ENCODE peak calls at places on chromosomes 4 and X, in five cellular contexts. W is Kasumi-1, E is amniotic stem cell, A is breast epithelium, M is mesenchymal stem cell. R is an unnamed sample.

GRCh38 chr4:2402053-2402452 is 16.4 kb downstream of the ZFYVE28 start:
- DNase-seq in A (peak), M (peak), E (no peak), W (peak), R (no peak)

GRCh38 chrX:147776988-147777387 is 134.7 kb upstream of the FMR1 start:
- DNase-seq in W (no peak), M (no peak), A (no peak), E (no peak), R (no peak)

GRCh38 chrX:33175201-33175600 is 36.1 kb downstream of the DMD start:
- DNase-seq in W (no peak), M (no peak), A (no peak), E (no peak), R (no peak)

GRCh38 chr4:146330392-146330791 is 116.1 kb downstream of the REELD1 start:
- DNase-seq in W (no peak), E (no peak), A (no peak), M (no peak), R (no peak)

GRCh38 chr4:123621072-123621705 is 224.6 kb downstream of the SPRY1 start:
- DNase-seq in W (peak), M (peak), A (no peak), E (no peak), R (no peak)

GRCh38 chr4:121485190-121485804 is 104.5 kb upstream of the QRFPR start:
- DNase-seq in A (no peak), W (no peak), M (no peak), E (no peak), R (no peak)

GRCh38 chr4:88526221-88526815 is 2.7 kb upstream of the PYURF start:
- DNase-seq in E (no peak), M (no peak), W (peak), A (no peak), R (no peak)

GRCh38 chrX:19702856-19703255 is 184.5 kb downstream of the SH3KBP1 start:
- DNase-seq in W (no peak), A (no peak), M (no peak), E (no peak), R (no peak)

GRCh38 chrX:108309144-108309543 is 129.1 kb downstream of the COL4A6 start:
- DNase-seq in A (no peak), M (peak), E (no peak), W (no peak), R (no peak)

GRCh38 chr4:60805500-60806313 is 394.4 kb upstream of the ADGRL3 start:
- DNase-seq in E (peak), M (peak), A (no peak), W (peak), R (no peak)

GRCh38 chr4:124499266-124499665 is 213.3 kb downstream of the ANKRD50 start:
- DNase-seq in W (no peak), M (peak), A (no peak), E (no peak), R (no peak)

GRCh38 chrX:87621697-87622096 is 104.1 kb downstream of the KLHL4 start:
- DNase-seq in W (no peak), M (peak), E (no peak), A (no peak), R (no peak)

GRCh38 chr4:128707864-128708263 is 101.6 kb upstream of the JADE1 start:
- DNase-seq in E (no peak), W (no peak), A (no peak), M (no peak), R (no peak)

GRCh38 chrX:48558270-48558669 is 16.0 kb upstream of the RBM3 start:
- DNase-seq in M (peak), A (no peak), W (no peak), E (peak), R (no peak)

GRCh38 chrX:40148439-40149285 is 50.9 kb upstream of the BCOR start:
- DNase-seq in M (peak), W (peak), E (no peak), A (no peak), R (no peak)

GRCh38 chr4:13445841-13446790 is 38.0 kb downstream of the RAB28 start:
- DNase-seq in W (no peak), A (no peak), M (no peak), E (no peak), R (no peak)

GRCh38 chr4:147198411-147199051 is 252.9 kb upstream of the TTC29 start:
- DNase-seq in E (no peak), A (no peak), M (no peak), W (no peak), R (no peak)

GRCh38 chr4:139018971-139019758 is 3.6 kb downstream of the NOCT start:
- DNase-seq in E (no peak), A (no peak), M (no peak), W (no peak), R (no peak)

GRCh38 chr4:153785830-153786721 is 2.8 kb downstream of the SFRP2 start:
- DNase-seq in W (peak), A (no peak), M (peak), E (peak), R (no peak)

GRCh38 chrX:39874202-39874816 is 223.4 kb downstream of the BCOR start:
- DNase-seq in M (no peak), W (no peak), A (no peak), E (peak), R (no peak)

GRCh38 chr4:85402371-85402770 is 72.6 kb upstream of the ARHGAP24 start:
- DNase-seq in E (peak), W (no peak), M (peak), A (no peak), R (no peak)

GRCh38 chr4:123127218-123127617 is 204.8 kb upstream of the NUDT6 start:
- DNase-seq in W (peak), E (no peak), M (peak), A (no peak), R (no peak)

GRCh38 chrX:106898462-106898861 is 4.7 kb downstream of the RIPPLY1 start:
- DNase-seq in W (peak), M (peak), A (no peak), E (no peak), R (no peak)

GRCh38 chr4:108700358-108700757 is 50.0 kb downstream of the OSTC start:
- DNase-seq in A (no peak), W (no peak), E (no peak), M (peak), R (no peak)

GRCh38 chr4:94995684-94996394 is 238.1 kb downstream of the BMPR1B start:
- DNase-seq in W (no peak), E (no peak), M (peak), A (no peak), R (no peak)

GRCh38 chrX:139720979-139721378 is 13.0 kb upstream of the MCF2 start:
- DNase-seq in M (no peak), W (no peak), A (no peak), E (no peak), R (no peak)

GRCh38 chrX:151974336-151975227 is at the start of gene GABRE:
- DNase-seq in E (peak), W (no peak), M (peak), A (peak), R (no peak)

GRCh38 chr4:94357624-94358023 is 15.0 kb upstream of the HPGDS start:
- DNase-seq in A (no peak), M (no peak), E (no peak), W (no peak), R (no peak)

GRCh38 chrX:68830486-68831404 is 1.9 kb downstream of the EFNB1 start:
- DNase-seq in W (no peak), E (no peak), A (no peak), M (no peak), R (no peak)

GRCh38 chr4:146654648-146654975 is 15.9 kb downstream of the POU4F2 start:
- DNase-seq in E (no peak), W (no peak), M (peak), A (no peak), R (no peak)

R was measured in thoracic aorta.